ENCODE peak calls at places on chromosomes 7 and 10, in six cellular contexts. D is SK-N-SH; Z is endothelial cell; E is dermis blood vessel endothelial cell; L is NCI-H2171 treated with DMSO at 0.1 percent for 48 hours; M is stimulated activated CD4-positive, alpha-beta T cell treated with anti-CD3 and anti-CD28 coated beads, TNF-alpha, amount 100 ng/mL, for 24 hours. X is an unnamed sample.

GRCh38 chr7:99001482-99002145 is 123.3 kb downstream of the TRRAP start:
- DNase-seq in D (no peak), Z (no peak), E (no peak), L (no peak), M (no peak), X (no peak)

GRCh38 chr7:8765374-8765773 is 332.0 kb downstream of the NXPH1 start:
- DNase-seq in D (no peak), Z (no peak), E (no peak), L (no peak), M (no peak), X (no peak)

GRCh38 chr10:87641065-87641464 is 18.6 kb upstream of the PAPSS2 start:
- DNase-seq in D (no peak), Z (no peak), E (no peak), L (no peak), M (no peak), X (no peak)

GRCh38 chr7:134473861-134474291 is 15.0 kb upstream of the AKR1B1 start:
- DNase-seq in D (no peak), Z (no peak), E (no peak), L (no peak), M (no peak), X (no peak)

GRCh38 chr7:112215787-112216186 is 9.3 kb downstream of the ZNF277 start:
- DNase-seq in D (no peak), Z (no peak), E (no peak), L (no peak), M (no peak), X (no peak)

GRCh38 chr7:140623995-140624902 is 16.4 kb downstream of the DENND2A start:
- DNase-seq in D (no peak), Z (no peak), E (no peak), L (peak; percentile 99), M (no peak), X (no peak)

GRCh38 chr10:128274938-128275337 is 148.7 kb upstream of the MKI67 start:
- DNase-seq in D (no peak), Z (no peak), E (peak; percentile 52), L (peak; percentile 68), M (no peak), X (peak; percentile 26)

GRCh38 chr7:158062661-158063060 is 525.0 kb downstream of the PTPRN2 start:
- DNase-seq in D (no peak), Z (no peak), E (no peak), L (no peak), M (no peak), X (no peak)

GRCh38 chr7:156640257-156640948 is at the start of gene RNF32:
- DNase-seq in D (peak; percentile 100), Z (peak; percentile 98), E (peak; percentile 94), L (peak; percentile 91), M (peak; percentile 89), X (peak; percentile 83)

GRCh38 chr10:10901906-10902305 is 115.8 kb upstream of the CELF2 start:
- DNase-seq in D (no peak), Z (no peak), E (no peak), L (no peak), M (no peak), X (no peak)

GRCh38 chr7:98881561-98882315 is 3.4 kb downstream of the TRRAP start:
- DNase-seq in D (no peak), Z (no peak), E (no peak), L (no peak), M (no peak), X (no peak)

GRCh38 chr7:124276005-124276606 is 243.2 kb upstream of the TMEM229A start:
- DNase-seq in D (peak; percentile 27), Z (peak; percentile 35), E (peak; percentile 6), L (peak; percentile 42), M (no peak), X (peak; percentile 80)

GRCh38 chr7:137934176-137934826 is 67.6 kb downstream of the CREB3L2 start:
- DNase-seq in D (no peak), Z (no peak), E (no peak), L (peak; percentile 54), M (no peak), X (no peak)

GRCh38 chr10:131090761-131091661 is 220.5 kb downstream of the TCERG1L start:
- DNase-seq in D (no peak), Z (no peak), E (no peak), L (peak; percentile 76), M (no peak), X (no peak)

GRCh38 chr7:23490357-23491131 is 20.3 kb upstream of the IGF2BP3 start:
- DNase-seq in D (peak; percentile 98), Z (peak; percentile 50), E (peak; percentile 46), L (peak; percentile 52), M (no peak), X (no peak)

GRCh38 chr7:135856356-135857144 is 107.9 kb upstream of the FAM180A start:
- DNase-seq in D (no peak), Z (no peak), E (peak; percentile 3), L (no peak), M (no peak), X (peak; percentile 62)

GRCh38 chr7:51224811-51225581 is 91.6 kb downstream of the COBL start:
- DNase-seq in D (no peak), Z (peak; percentile 19), E (no peak), L (no peak), M (no peak), X (peak; percentile 44)

GRCh38 chr7:131625817-131626372 is 69.5 kb upstream of the PODXL start:
- DNase-seq in D (peak; percentile 56), Z (peak; percentile 33), E (peak; percentile 85), L (no peak), M (no peak), X (peak; percentile 100)

GRCh38 chr7:112101083-112101846 is 104.9 kb downstream of the DOCK4 start:
- DNase-seq in D (no peak), Z (no peak), E (peak; percentile 43), L (no peak), M (no peak), X (no peak)